ENCODE peak calls at places on chromosome 11, in seven cellular contexts. X is psoas muscle, F is pancreas, J is transverse colon, P is thoracic aorta, N is endothelial cell, B is Caco-2. D is an unnamed sample.

GRCh38 chr11:57432714-57433163 is 5.8 kb upstream of the SLC43A3 start:
- DNase-seq in X (no peak), F (no peak), J (no peak), P (no peak), N (no peak), B (no peak), D (no peak)

GRCh38 chr11:37973926-37974325 is 1375.9 kb upstream of the RAG2 start:
- DNase-seq in X (no peak), F (no peak), J (no peak), P (no peak), N (no peak), B (no peak), D (peak; percentile 24)

GRCh38 chr11:34250732-34251639 is 106.8 kb downstream of the ABTB2 start:
- DNase-seq in X (peak; percentile 73), F (no peak), J (peak; percentile 53), P (peak; percentile 43), N (no peak), B (no peak), D (peak; percentile 62)

GRCh38 chr11:69486773-69487266 is 5.4 kb downstream of the LINC01488 start:
- DNase-seq in X (peak; percentile 52), F (no peak), J (no peak), P (no peak), N (no peak), B (no peak), D (no peak)

GRCh38 chr11:65884716-65885092 is 3.6 kb downstream of the FIBP start:
- DNase-seq in X (peak; percentile 80), F (no peak), J (peak; percentile 83), P (no peak), N (peak; percentile 90), B (peak; percentile 77), D (peak; percentile 86)

GRCh38 chr11:9821008-9821752 is 157.3 kb downstream of the SWAP70 start:
- DNase-seq in X (no peak), F (no peak), J (no peak), P (no peak), N (no peak), B (no peak), D (no peak)

GRCh38 chr11:100512475-100512874 is 174.6 kb upstream of the ARHGAP42 start:
- DNase-seq in X (no peak), F (no peak), J (no peak), P (no peak), N (no peak), B (no peak), D (no peak)

GRCh38 chr11:124724854-124725718 is 14.7 kb upstream of the NRGN start:
- DNase-seq in X (peak; percentile 12), F (no peak), J (peak; percentile 42), P (no peak), N (no peak), B (peak; percentile 76), D (peak; percentile 16)

GRCh38 chr11:103682318-103683184 is 353.9 kb upstream of the DDI1 start:
- DNase-seq in X (peak; percentile 37), F (peak; percentile 62), J (peak; percentile 49), P (peak; percentile 13), N (peak; percentile 68), B (peak; percentile 80), D (peak; percentile 68)

GRCh38 chr11:126607776-126608625 is 252.5 kb downstream of the ST3GAL4 start:
- DNase-seq in X (no peak), F (no peak), J (no peak), P (no peak), N (no peak), B (no peak), D (no peak)

GRCh38 chr11:57643802-57644201 is 5.9 kb downstream of the YPEL4 start:
- DNase-seq in X (no peak), F (no peak), J (no peak), P (no peak), N (no peak), B (no peak), D (no peak)

GRCh38 chr11:73423506-73423905 is 47.3 kb downstream of the RELT start:
- DNase-seq in X (no peak), F (no peak), J (no peak), P (no peak), N (no peak), B (no peak), D (no peak)

GRCh38 chr11:67278939-67279588 is 10.0 kb upstream of the ANKRD13D start:
- DNase-seq in X (peak; percentile 6), F (no peak), J (no peak), P (no peak), N (no peak), B (no peak), D (no peak)

GRCh38 chr11:76768091-76769047 is 14.8 kb upstream of the TSKU start:
- DNase-seq in X (peak; percentile 52), F (no peak), J (peak; percentile 66), P (no peak), N (no peak), B (no peak), D (no peak)

GRCh38 chr11:25633230-25633629 is 698.7 kb upstream of the ANO3 start:
- DNase-seq in X (no peak), F (no peak), J (no peak), P (no peak), N (no peak), B (no peak), D (no peak)

GRCh38 chr11:68632802-68633201 is 51.5 kb upstream of the GAL start:
- DNase-seq in X (no peak), F (no peak), J (peak; percentile 64), P (no peak), N (peak; percentile 59), B (peak; percentile 74), D (peak; percentile 68)

GRCh38 chr11:118907051-118907748 is 18.5 kb downstream of the BCL9L start:
- DNase-seq in X (peak; percentile 83), F (peak; percentile 81), J (peak; percentile 93), P (peak; percentile 55), N (peak; percentile 89), B (peak; percentile 94), D (peak; percentile 88)

GRCh38 chr11:116310215-116310614 is 462.6 kb downstream of the BUD13 start:
- DNase-seq in X (no peak), F (no peak), J (no peak), P (no peak), N (no peak), B (no peak), D (no peak)

GRCh38 chr11:61713464-61713863 is 33.3 kb downstream of the DAGLA start:
- DNase-seq in X (no peak), F (no peak), J (no peak), P (no peak), N (no peak), B (no peak), D (no peak)
- TF ChIP-seq CTCF in X (no peak), F (no peak), J (no peak), P (no peak), N (no peak), B (no peak), D (no peak)

DNA sequence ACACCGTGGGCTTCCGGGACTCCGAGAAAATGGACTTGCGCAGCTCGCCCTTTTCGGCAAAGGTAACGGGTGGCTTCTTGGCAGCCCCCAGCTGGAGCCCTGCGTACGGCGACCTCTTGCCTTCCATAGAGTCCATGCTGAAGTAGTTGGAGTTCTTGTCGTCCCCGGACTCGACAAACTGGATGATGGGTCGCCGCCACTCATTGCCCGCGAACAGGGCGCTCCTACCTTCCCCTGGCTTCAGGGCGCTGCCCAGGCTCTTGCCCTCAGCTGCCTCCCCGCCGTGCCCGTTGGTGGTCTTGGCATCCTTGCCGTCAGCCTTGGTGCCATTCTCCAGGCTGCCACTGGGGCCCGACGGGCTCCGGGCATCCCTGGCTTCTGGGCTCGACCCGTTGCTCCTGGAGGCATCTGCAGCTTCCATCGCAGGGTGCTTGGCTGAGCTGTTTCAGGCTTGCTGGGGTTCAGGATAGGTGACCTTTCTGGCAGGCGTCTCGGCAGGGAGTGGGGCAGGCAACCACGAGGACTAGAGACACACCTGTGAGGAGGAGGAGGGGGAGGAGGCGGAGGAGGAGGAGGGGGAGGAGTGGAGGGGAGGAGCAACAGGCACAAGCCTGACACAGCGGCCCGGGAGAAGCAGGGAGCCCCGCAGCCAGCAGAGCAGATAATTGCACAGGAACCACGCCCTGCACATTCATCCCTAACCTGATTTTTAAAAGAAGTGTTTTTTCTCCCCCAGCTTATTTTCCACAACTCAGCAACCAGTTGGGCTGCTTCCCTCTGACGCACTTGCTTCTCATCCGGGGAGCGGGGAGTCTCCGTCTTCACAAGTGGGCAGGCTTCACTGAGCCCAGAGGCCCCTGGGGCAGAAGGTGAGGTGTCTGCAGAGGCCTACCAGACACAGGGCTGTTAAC is at the start of gene TRIM29:
- DNase-seq in X (no peak), F (no peak), J (peak; percentile 49), P (no peak), N (peak; percentile 1), B (peak; percentile 72), D (peak; percentile 40)
- TF ChIP-seq CTCF in X (no peak), F (no peak), J (peak; percentile 11), P (no peak), N (no peak), B (no peak), D (peak; percentile 34)

GRCh38 chr11:4983851-4984250 is 10.8 kb upstream of the OR51L1 start:
- DNase-seq in X (no peak), F (no peak), J (no peak), P (no peak), N (no peak), B (peak; percentile 39), D (peak; percentile 11)
- TF ChIP-seq CTCF in X (no peak), F (no peak), J (no peak), P (no peak), N (no peak), B (no peak), D (no peak)

GRCh38 chr11:60700689-60701508 is 1.5 kb downstream of the MS4A8 start:
- DNase-seq in X (no peak), F (peak; percentile 50), J (peak; percentile 53), P (no peak), N (peak; percentile 63), B (peak; percentile 56), D (peak; percentile 52)
- TF ChIP-seq CTCF in X (no peak), F (peak; percentile 39), J (peak; percentile 42), P (no peak), N (peak; percentile 76), B (peak; percentile 80), D (peak; percentile 43)

GRCh38 chr11:8220261-8221024 is 43.2 kb downstream of the LMO1 start:
- DNase-seq in X (no peak), F (no peak), J (no peak), P (no peak), N (no peak), B (no peak), D (no peak)

GRCh38 chr11:8218840-8219239 is 44.8 kb downstream of the LMO1 start:
- DNase-seq in X (no peak), F (no peak), J (no peak), P (no peak), N (no peak), B (no peak), D (no peak)

GRCh38 chr11:8218409-8218808 is 45.3 kb downstream of the LMO1 start:
- DNase-seq in X (no peak), F (no peak), J (no peak), P (no peak), N (no peak), B (no peak), D (no peak)

GRCh38 chr11:8217926-8218325 is 45.8 kb downstream of the LMO1 start:
- DNase-seq in X (no peak), F (no peak), J (no peak), P (no peak), N (no peak), B (no peak), D (no peak)

GRCh38 chr11:8219257-8220021 is 44.2 kb downstream of the LMO1 start:
- DNase-seq in X (no peak), F (peak; percentile 41), J (peak; percentile 70), P (no peak), N (peak; percentile 73), B (peak; percentile 69), D (peak; percentile 64)
- TF ChIP-seq CTCF in X (peak; percentile 50), F (peak; percentile 63), J (peak; percentile 63), P (no peak), N (peak; percentile 41), B (peak; percentile 66), D (peak; percentile 62)